ENCODE peak calls at places on chromosomes 13 and 19, in eight cellular contexts. B is AG10803, G is Panc1, D is IMR-90, L is endodermal cell, V is neural progenitor cell, N is fibroblast of lung, R is mucosa of descending colon. J is an unnamed sample.

GRCh38 chr13:30743319-30744055 is 8.1 kb downstream of the ALOX5AP start:
- DNase-seq in D (peak; percentile 99), L (no peak), N (peak; percentile 100), G (peak; percentile 71), R (peak; percentile 40), V (no peak), B (peak; percentile 97), J (peak; percentile 91)

GRCh38 chr13:63189712-63190111 is 1774.1 kb upstream of the PCDH20 start:
- DNase-seq in L (no peak), B (no peak), R (no peak), V (no peak), G (no peak), N (no peak), D (no peak), J (no peak)

GRCh38 chr19:10288662-10289166 is 1.0 kb upstream of the ICAM5 start:
- DNase-seq in G (no peak), N (peak; percentile 49), R (peak; percentile 59), B (no peak), V (peak; percentile 76), L (peak; percentile 89), D (peak; percentile 40), J (no peak)

GRCh38 chr19:45403781-45404556 is 900 bp downstream of the PPP1R13L start:
- DNase-seq in L (peak; percentile 97), R (peak; percentile 83), B (peak; percentile 31), N (no peak), V (peak; percentile 77), D (no peak), G (no peak), J (no peak)

GRCh38 chr19:53294786-53295441 is 27.4 kb upstream of the VN1R4 start:
- DNase-seq in G (no peak), R (no peak), B (no peak), V (peak; percentile 29), L (peak; percentile 64), N (peak; percentile 6), D (no peak), J (no peak)

GRCh38 chr13:110915874-110916670 is 1.2 kb upstream of the ANKRD10 start:
- DNase-seq in R (no peak), G (no peak), V (no peak), D (peak; percentile 64), N (peak; percentile 78), L (no peak), B (peak; percentile 89), J (peak; percentile 46)

GRCh38 chr13:31898383-31899071 is 133.0 kb upstream of the FRY start:
- DNase-seq in L (no peak), R (no peak), D (no peak), B (no peak), V (peak; percentile 27), N (no peak), G (no peak), J (no peak)

GRCh38 chr19:13839938-13840750 is 36.8 kb upstream of the NANOS3 start:
- DNase-seq in G (no peak), N (peak; percentile 41), L (peak; percentile 51), V (no peak), R (peak; percentile 90), D (peak; percentile 51), B (peak; percentile 61), J (no peak)

GRCh38 chr13:76522083-76522755 is 364.0 kb downstream of the KCTD12 start:
- DNase-seq in B (peak; percentile 24), N (peak; percentile 32), L (peak; percentile 64), R (no peak), V (no peak), G (no peak), D (peak; percentile 37), J (no peak)

GRCh38 chr19:5805465-5806132 is 732 bp downstream of the NRTN start:
- DNase-seq in R (peak; percentile 81), L (peak; percentile 97), B (peak; percentile 24), N (peak; percentile 25), D (peak; percentile 24), G (no peak), V (peak; percentile 97), J (no peak)

GRCh38 chr19:22260499-22260898 is 25.7 kb upstream of the ZNF729 start:
- DNase-seq in L (no peak), D (no peak), G (no peak), N (no peak), B (no peak), R (no peak), V (no peak), J (no peak)

GRCh38 chr13:44932850-44933251 is 56.4 kb downstream of the NUFIP1 start:
- DNase-seq in D (peak; percentile 49), V (no peak), N (peak; percentile 64), G (no peak), B (peak; percentile 36), L (peak; percentile 17), R (no peak), J (peak; percentile 25)

GRCh38 chr13:79966502-79966901 is 374.4 kb downstream of the SPRY2 start:
- DNase-seq in D (no peak), L (peak; percentile 81), R (no peak), G (no peak), N (no peak), V (no peak), B (peak; percentile 3), J (no peak)

GRCh38 chr13:98741741-98742435 is 10.6 kb downstream of the SLC15A1 start:
- DNase-seq in L (no peak), N (no peak), G (no peak), R (no peak), B (peak; percentile 55), V (no peak), D (no peak), J (no peak)

GRCh38 chr19:33639034-33639681 is 17.4 kb downstream of the CHST8 start:
- DNase-seq in L (no peak), N (no peak), V (no peak), R (no peak), G (no peak), B (no peak), D (no peak), J (no peak)

GRCh38 chr13:26663801-26664200 is 96.8 kb downstream of the GPR12 start:
- DNase-seq in G (no peak), V (no peak), L (no peak), R (no peak), B (no peak), D (no peak), N (no peak), J (no peak)

GRCh38 chr13:80214521-80214941 is 126.4 kb downstream of the SPRY2 start:
- DNase-seq in N (peak; percentile 53), V (no peak), G (no peak), R (no peak), D (peak; percentile 59), B (peak; percentile 45), L (no peak), J (no peak)

GRCh38 chr13:85261757-85262346 is 537.4 kb downstream of the SLITRK6 start:
- DNase-seq in R (no peak), D (peak; percentile 12), V (no peak), L (no peak), G (no peak), N (no peak), B (no peak), J (no peak)

GRCh38 chr13:56659041-56659471 is 481.7 kb upstream of the PRR20A start:
- DNase-seq in D (no peak), R (no peak), V (no peak), L (no peak), G (no peak), B (no peak), N (no peak), J (no peak)

GRCh38 chr19:51398096-51398704 is 7.8 kb upstream of the C19orf84 start:
- DNase-seq in G (no peak), B (peak; percentile 36), N (peak; percentile 6), D (peak; percentile 18), V (peak; percentile 48), L (no peak), R (no peak), J (no peak)

GRCh38 chr13:20035130-20035529 is 76.6 kb downstream of the ZMYM2 start:
- DNase-seq in R (no peak), D (no peak), L (no peak), B (no peak), N (peak; percentile 4), V (no peak), G (no peak), J (no peak)

GRCh38 chr19:36489139-36489919 is at the start of gene ZNF566:
- DNase-seq in G (peak; percentile 91), N (peak; percentile 97), B (peak; percentile 97), R (peak; percentile 94), D (peak; percentile 97), L (peak; percentile 99), V (peak; percentile 98), J (peak; percentile 91)
- TF ChIP-seq CTCF in G (no peak), N (no peak), B (peak; percentile 19), R (no peak), D (no peak), L (peak; percentile 23), V (peak; percentile 17), J (no peak)

GRCh38 chr13:72694314-72694713 is 33.1 kb downstream of the MZT1 start:
- DNase-seq in L (no peak), R (no peak), D (no peak), B (no peak), N (no peak), G (no peak), V (no peak), J (no peak)
- H3K4me3 ChIP-seq in L (no peak overlapping the region), R (no peak overlapping the region), D (no peak overlapping the region), B (no peak overlapping the region), N (no peak overlapping the region), G (no peak overlapping the region), V (no peak overlapping the region), J (no peak overlapping the region)

GRCh38 chr13:47005761-47006414 is 109.0 kb upstream of the HTR2A start:
- DNase-seq in N (peak; percentile 18), G (no peak), B (peak; percentile 17), V (no peak), R (no peak), L (no peak), D (peak; percentile 22), J (no peak)

GRCh38 chr13:47008318-47008717 is 111.5 kb upstream of the HTR2A start:
- DNase-seq in V (no peak), L (no peak), R (no peak), B (no peak), G (no peak), N (no peak), D (no peak), J (no peak)

GRCh38 chr13:47004552-47004951 is 107.7 kb upstream of the HTR2A start:
- DNase-seq in L (no peak), R (no peak), N (peak; percentile 13), B (no peak), G (no peak), V (no peak), D (no peak), J (no peak)

GRCh38 chr13:47000166-47000565 is 103.3 kb upstream of the HTR2A start:
- DNase-seq in B (peak; percentile 24), D (peak; percentile 11), G (no peak), L (no peak), R (no peak), N (peak; percentile 56), V (no peak), J (no peak)

DNA sequence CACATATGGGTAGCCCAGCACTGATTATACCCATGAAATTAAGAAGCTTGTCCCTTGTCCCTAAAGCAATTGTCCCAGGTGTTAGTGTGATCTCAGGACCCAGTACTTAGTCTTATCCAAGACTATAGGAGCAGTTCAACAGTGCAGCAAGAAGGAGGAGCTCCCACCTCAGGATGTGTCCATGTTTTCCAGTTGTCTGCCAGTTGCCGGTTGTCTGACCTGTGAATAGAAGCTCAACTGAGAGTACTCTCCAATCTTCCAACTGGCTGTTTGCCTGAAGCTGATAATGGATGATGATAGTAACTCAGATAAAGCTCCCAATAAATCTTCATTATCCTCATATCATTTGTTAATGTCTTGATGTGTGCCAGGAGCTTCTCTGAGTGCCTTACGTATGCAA is 107.2 kb upstream of the HTR2A start:
- DNase-seq in B (no peak), D (peak; percentile 10), G (no peak), V (peak; percentile 11), R (no peak), L (no peak), N (peak; percentile 59), J (no peak)
- TF ChIP-seq CTCF in B (no peak), D (no peak), G (no peak), V (peak; percentile 39), R (no peak), L (peak; percentile 56), N (peak; percentile 8), J (no peak)

GRCh38 chr19:49064768-49065611 is at the start of gene NTF4:
- DNase-seq in G (no peak), V (peak; percentile 88), D (no peak), B (no peak), L (peak; percentile 92), N (peak; percentile 41), R (no peak), J (no peak)
- H3K4me3 ChIP-seq in G (peak within 1 kb of the TSS; percentile 12), V (peak within 1 kb of the TSS; percentile 38), D (peak within 1 kb of the TSS; percentile 19), B (peak within 1 kb of the TSS; percentile 29), L (peak within 1 kb of the TSS; percentile 71), N (no peak within 1 kb of the TSS), R (no peak within 1 kb of the TSS), J (peak within 1 kb of the TSS; percentile 1)